ENCODE peak calls at places on chromosomes 13 and 19, in seven cellular contexts. E is CD8-positive, alpha-beta T cell; A is heart right ventricle; J is cardiac muscle cell; M is tibial artery; W is left ventricle myocardium inferior; G is Peyer's patch. H is an unnamed sample.

GRCh38 chr19:50720921-50721291 is 1.3 kb upstream of the SHANK1 start:
- DNase-seq in A (no peak), J (no peak), G (no peak), M (no peak), E (no peak), W (no peak), H (no peak)

GRCh38 chr19:38433268-38433733 is at the start of gene RYR1:
- DNase-seq in W (peak; percentile 67), J (peak; percentile 87), G (peak; percentile 77), E (no peak), M (peak; percentile 76), A (peak; percentile 27), H (no peak)

GRCh38 chr13:44273991-44274810 is 99.4 kb upstream of the SERP2 start:
- DNase-seq in E (peak; percentile 60), G (no peak), A (no peak), W (no peak), J (no peak), M (no peak), H (no peak)

GRCh38 chr19:48551437-48552302 is at the start of gene SULT2B1:
- DNase-seq in J (no peak), G (peak; percentile 89), M (no peak), W (no peak), A (no peak), E (no peak), H (no peak)

GRCh38 chr19:1350861-1351260 is 32.8 kb upstream of the NDUFS7 start:
- DNase-seq in A (no peak), J (peak; percentile 71), W (no peak), E (no peak), G (no peak), M (no peak), H (no peak)

GRCh38 chr19:3065675-3066357 is 3.5 kb upstream of the TLE5 start:
- DNase-seq in E (no peak), J (no peak), G (peak; percentile 83), W (no peak), M (no peak), A (no peak), H (no peak)

GRCh38 chr13:23979361-23980159 is 82.3 kb upstream of the C1QTNF9B start:
- DNase-seq in J (peak; percentile 83), M (peak; percentile 85), G (peak; percentile 77), W (peak; percentile 80), A (peak; percentile 86), E (no peak), H (peak; percentile 71)

GRCh38 chr13:98509271-98510155 is 67.4 kb downstream of the STK24 start:
- DNase-seq in A (peak; percentile 44), M (peak; percentile 81), J (no peak), G (peak; percentile 92), W (peak; percentile 65), E (peak; percentile 48), H (no peak)

GRCh38 chr19:42028304-42029216 is 34.5 kb upstream of the ATP1A3 start:
- DNase-seq in G (no peak), J (no peak), A (no peak), M (no peak), W (no peak), E (no peak), H (no peak)

GRCh38 chr13:52882803-52883202 is 34.4 kb upstream of the PCDH8 start:
- DNase-seq in J (no peak), M (no peak), G (no peak), W (no peak), A (no peak), E (no peak), H (no peak)

GRCh38 chr13:52879950-52880650 is 31.7 kb upstream of the PCDH8 start:
- DNase-seq in A (no peak), E (no peak), J (no peak), M (no peak), W (no peak), G (no peak), H (no peak)

GRCh38 chr13:52884429-52884828 is 36.0 kb upstream of the PCDH8 start:
- DNase-seq in M (no peak), J (no peak), W (no peak), G (no peak), A (no peak), E (no peak), H (no peak)
- H3K27ac ChIP-seq in M (no peak overlapping the region), J (no peak overlapping the region), W (no peak overlapping the region), G (no peak overlapping the region), A (no peak overlapping the region), E (no peak overlapping the region), H (no peak overlapping the region)

GRCh38 chr19:13060964-13061927 is 41.4 kb downstream of the LYL1 start:
- DNase-seq in G (peak; percentile 94), A (peak; percentile 89), W (peak; percentile 89), M (peak; percentile 92), J (peak; percentile 92), E (peak; percentile 86), H (peak; percentile 67)

GRCh38 chr19:13066231-13066630 is 36.4 kb downstream of the LYL1 start:
- DNase-seq in E (no peak), M (no peak), W (no peak), J (no peak), G (no peak), A (no peak), H (no peak)

GRCh38 chr19:13062317-13062716 is 40.3 kb downstream of the LYL1 start:
- DNase-seq in W (no peak), E (no peak), J (no peak), A (no peak), M (no peak), G (no peak), H (no peak)

GRCh38 chr19:13063461-13064091 is 39.1 kb downstream of the LYL1 start:
- DNase-seq in G (no peak), J (no peak), M (peak; percentile 87), W (peak; percentile 67), A (peak; percentile 75), E (no peak), H (no peak)

DNA sequence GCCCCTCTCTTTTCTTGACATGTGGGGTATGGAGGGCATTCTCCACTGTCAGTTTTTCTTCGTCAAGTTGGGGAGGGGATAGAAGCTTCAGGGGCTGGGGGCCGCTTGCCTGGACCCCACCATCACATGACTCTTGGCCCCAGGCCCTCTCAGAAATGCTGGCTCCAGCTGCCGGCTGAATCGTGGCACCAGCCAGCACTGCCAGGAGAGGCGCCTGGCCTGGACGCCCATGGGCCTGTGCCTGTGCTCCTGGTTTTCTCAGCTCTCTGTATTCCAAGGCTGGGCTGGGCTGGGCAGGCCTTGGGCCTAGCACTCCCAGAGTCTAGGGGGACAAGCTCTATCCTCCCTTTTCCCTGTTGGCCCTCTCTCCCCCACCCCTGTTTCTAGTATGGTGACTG is 38.6 kb downstream of the LYL1 start:
- DNase-seq in G (no peak), J (no peak), E (no peak), A (no peak), W (peak; percentile 68), M (peak; percentile 84), H (no peak)
- H3K4me1 ChIP-seq in G (peaks cover 69% of the 10 kb centered on the region), J (peaks cover 4% of the 10 kb centered on the region), E (peaks cover 8% of the 10 kb centered on the region), A (peaks cover 100% of the 10 kb centered on the region), W (peaks cover 100% of the 10 kb centered on the region), M (peaks cover 99% of the 10 kb centered on the region), H (peaks cover 16% of the 10 kb centered on the region)

GRCh38 chr19:56142087-56142787 is 1.1 kb downstream of the ZNF444 start:
- DNase-seq in A (no peak), W (no peak), G (peak; percentile 68), J (no peak), E (no peak), M (no peak), H (no peak)
- H3K4me3 ChIP-seq in A (peak overlapping the region; percentile 32), W (peak overlapping the region; percentile 81), G (peak overlapping the region; percentile 50), J (peak overlapping the region; percentile 34), E (peak overlapping the region; percentile 54), M (peak overlapping the region; percentile 70), H (peak overlapping the region; percentile 59)

GRCh38 chr13:90838561-90838960 is 508.9 kb upstream of the MIR17HG start:
- DNase-seq in A (no peak), E (no peak), G (no peak), M (no peak), J (no peak), W (no peak), H (no peak)
- H3K27ac ChIP-seq in A (no peak overlapping the region), E (no peak overlapping the region), G (no peak overlapping the region), M (no peak overlapping the region), J (no peak overlapping the region), W (no peak overlapping the region), H (no peak overlapping the region)

DNA sequence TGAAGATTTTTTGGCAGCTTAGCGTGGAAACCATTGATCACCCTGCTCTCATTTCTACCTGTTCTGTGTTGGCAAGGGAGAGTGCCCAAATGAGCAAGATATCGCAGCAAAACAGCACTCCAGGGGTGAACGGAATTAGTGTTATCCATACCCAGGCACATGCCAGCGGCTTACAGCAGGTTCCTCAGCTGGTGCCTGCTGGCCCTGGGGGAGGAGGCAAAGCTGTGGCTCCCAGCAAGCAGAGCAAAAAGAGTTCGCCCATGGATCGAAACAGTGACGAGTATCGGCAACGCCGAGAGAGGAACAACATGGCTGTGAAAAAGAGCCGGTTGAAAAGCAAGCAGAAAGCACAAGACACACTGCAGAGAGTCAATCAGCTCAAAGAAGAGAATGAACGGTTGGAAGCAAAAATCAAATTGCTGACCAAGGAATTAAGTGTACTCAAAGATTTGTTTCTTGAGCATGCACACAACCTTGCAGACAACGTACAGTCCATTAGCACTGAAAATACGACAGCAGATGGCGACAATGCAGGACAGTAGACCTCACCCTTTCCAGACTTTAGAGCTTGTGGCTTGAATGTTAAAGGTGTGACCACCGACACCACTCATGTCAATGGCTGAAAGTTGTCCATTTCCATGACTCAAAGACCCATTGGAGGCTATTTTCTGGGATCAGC is 5.8 kb downstream of the CEBPG start:
- DNase-seq in W (no peak), E (no peak), M (no peak), A (no peak), J (no peak), G (peak; percentile 18), H (no peak)
- H3K4me1 ChIP-seq in W (peaks cover 81% of the 10 kb centered on the region), E (peaks cover 15% of the 10 kb centered on the region), M (peaks cover 32% of the 10 kb centered on the region), A (peaks cover 51% of the 10 kb centered on the region), J (peaks cover 5% of the 10 kb centered on the region), G (peaks cover 51% of the 10 kb centered on the region), H (peaks cover 15% of the 10 kb centered on the region)

GRCh38 chr13:84430441-84430840 is 548.2 kb upstream of the SLITRK1 start:
- DNase-seq in G (no peak), A (no peak), M (no peak), E (no peak), J (no peak), W (no peak), H (no peak)
- H3K4me3 ChIP-seq in G (no peak overlapping the region), A (no peak overlapping the region), M (no peak overlapping the region), E (no peak overlapping the region), J (no peak overlapping the region), W (no peak overlapping the region), H (no peak overlapping the region)